ENCODE peak calls at places on chromosomes 11 and 22, in seven cellular contexts. D is NCI-H1092 treated with DMSO at 0.1 percent for 48 hours, A is NCI-H1105 treated with DMSO at 0.1 percent for 48 hours, Z is putamen, W is NCI-H1048, Y is choroid plexus epithelial cell, B is EH. I is an unnamed sample.

GRCh38 chr11:110297726-110298297 is 1.4 kb upstream of the RDX start:
- DNase-seq in Y (peak; percentile 23), A (no peak), Z (no peak), B (no peak), D (no peak), W (no peak), I (peak; percentile 52)

GRCh38 chr11:68048681-68049508 is 10.1 kb downstream of the TCIRG1 start:
- DNase-seq in A (no peak), Y (no peak), D (no peak), Z (no peak), W (no peak), B (no peak), I (no peak)

GRCh38 chr22:46576556-46577351 is 39.3 kb upstream of the CELSR1 start:
- DNase-seq in D (no peak), W (peak; percentile 33), A (peak; percentile 14), Z (no peak), Y (peak; percentile 46), B (peak; percentile 56), I (peak; percentile 85)

GRCh38 chr11:12803086-12803826 is 129.0 kb downstream of the TEAD1 start:
- DNase-seq in W (no peak), D (no peak), A (no peak), Y (no peak), B (peak; percentile 83), Z (no peak), I (peak; percentile 71)

GRCh38 chr11:554428-554823 is 6.1 kb downstream of the LMNTD2 start:
- DNase-seq in D (no peak), A (no peak), W (no peak), B (no peak), Y (no peak), Z (no peak), I (no peak)

GRCh38 chr11:125494033-125494364 is 2.1 kb downstream of the FEZ1 start:
- DNase-seq in Y (no peak), A (no peak), Z (peak; percentile 80), B (no peak), W (no peak), D (no peak), I (peak; percentile 68)

GRCh38 chr22:48240165-48240934 is 1477.9 kb downstream of the TBC1D22A start:
- DNase-seq in Z (no peak), B (no peak), W (no peak), Y (no peak), D (no peak), A (no peak), I (no peak)

GRCh38 chr11:85534806-85535205 is 92.3 kb downstream of the DLG2 start:
- DNase-seq in Z (no peak), Y (no peak), W (no peak), B (no peak), D (no peak), A (no peak), I (no peak)

GRCh38 chr11:12200359-12201015 is 90.1 kb downstream of the MICAL2 start:
- DNase-seq in W (no peak), Y (peak; percentile 65), B (peak; percentile 99), A (peak; percentile 95), D (no peak), Z (no peak), I (peak; percentile 74)

GRCh38 chr22:24357547-24357946 is 69.9 kb upstream of the ADORA2A start:
- DNase-seq in W (no peak), D (no peak), B (peak; percentile 63), Z (no peak), Y (no peak), A (no peak), I (no peak)

GRCh38 chr11:134781335-134781970 is 369.4 kb upstream of the B3GAT1 start:
- DNase-seq in W (no peak), A (no peak), B (no peak), D (no peak), Z (no peak), Y (no peak), I (no peak)

GRCh38 chr11:75508051-75508561 is 17.6 kb downstream of the GDPD5 start:
- DNase-seq in D (no peak), Y (no peak), Z (no peak), B (no peak), W (no peak), A (no peak), I (no peak)

GRCh38 chr11:95599959-95600586 is 189.5 kb downstream of the FAM76B start:
- DNase-seq in W (no peak), Y (no peak), A (no peak), B (no peak), D (peak; percentile 29), Z (no peak), I (peak; percentile 78)

GRCh38 chr11:80694385-80694784 is 1253.6 kb upstream of the TENM4 start:
- DNase-seq in Y (no peak), D (no peak), A (no peak), W (no peak), B (no peak), Z (no peak), I (no peak)

GRCh38 chr22:43136255-43136654 is 6.9 kb downstream of the MCAT start:
- DNase-seq in Z (no peak), Y (peak; percentile 59), A (no peak), B (peak; percentile 42), D (no peak), W (no peak), I (peak; percentile 41)

GRCh38 chr11:61766353-61766841 is 14.0 kb downstream of the MYRF start:
- DNase-seq in W (no peak), Z (no peak), A (no peak), B (no peak), D (no peak), Y (peak; percentile 90), I (no peak)

GRCh38 chr22:45318168-45318557 is 8.4 kb downstream of the FAM118A start:
- DNase-seq in W (no peak), D (peak; percentile 50), A (peak; percentile 90), B (peak; percentile 93), Z (peak; percentile 79), Y (peak; percentile 98), I (peak; percentile 89)

GRCh38 chr11:70072471-70073187 is 5.5 kb upstream of the ANO1 start:
- DNase-seq in W (no peak), Z (no peak), B (no peak), A (no peak), Y (no peak), D (no peak), I (no peak)

GRCh38 chr11:36403661-36404060 is 106.4 kb downstream of the TRAF6 start:
- DNase-seq in A (no peak), Y (no peak), Z (no peak), D (no peak), B (peak; percentile 18), W (no peak), I (no peak)

GRCh38 chr22:20178922-20179227 is 28.0 kb upstream of the CCDC188 start:
- DNase-seq in D (no peak), B (no peak), A (no peak), Y (no peak), W (no peak), Z (no peak), I (no peak)

GRCh38 chr22:44329179-44329796 is 16.5 kb upstream of the SHISAL1 start:
- DNase-seq in D (no peak), W (no peak), A (no peak), Y (peak; percentile 13), Z (no peak), B (peak; percentile 20), I (peak; percentile 67)

GRCh38 chr11:126997196-126997595 is 3.4 kb downstream of the KIRREL3 start:
- DNase-seq in Y (no peak), A (no peak), Z (no peak), D (no peak), B (peak; percentile 76), W (no peak), I (peak; percentile 52)

GRCh38 chr11:63623513-63624140 is 9.4 kb upstream of the PLAAT3 start:
- DNase-seq in B (no peak), Y (no peak), W (no peak), D (no peak), A (no peak), Z (no peak), I (no peak)